ENCODE peak calls at places on chromosomes 12 and 14, in four cellular contexts. One of them, this sample, is unnamed.

GRCh38 chr12:3116106-3116898 is 39.1 kb downstream of the TSPAN9 start:
- DNase-seq in mucosa of descending colon: no peak
- DNase-seq in GM20000: no peak
- DNase-seq in cardiac fibroblast: no peak
- DNase-seq in this sample: no peak

GRCh38 chr14:100453930-100454329 is 130.8 kb downstream of the SLC25A47 start:
- DNase-seq in mucosa of descending colon: no peak
- DNase-seq in cardiac fibroblast: no peak
- DNase-seq in GM20000: no peak
- DNase-seq in this sample: no peak

GRCh38 chr12:119843100-119843499 is 34.0 kb downstream of the CIT start:
- DNase-seq in mucosa of descending colon: no peak
- DNase-seq in cardiac fibroblast: peak
- DNase-seq in GM20000: no peak
- DNase-seq in this sample: no peak

GRCh38 chr12:41419151-41419893 is 231.2 kb downstream of the PDZRN4 start:
- DNase-seq in cardiac fibroblast: no peak
- DNase-seq in mucosa of descending colon: no peak
- DNase-seq in GM20000: no peak
- DNase-seq in this sample: no peak

GRCh38 chr12:40632933-40633332 is 59.3 kb upstream of the CNTN1 start:
- DNase-seq in mucosa of descending colon: no peak
- DNase-seq in GM20000: no peak
- DNase-seq in cardiac fibroblast: no peak
- DNase-seq in this sample: no peak

GRCh38 chr12:27685274-27685673 is 11.0 kb upstream of the REP15 start:
- DNase-seq in mucosa of descending colon: no peak
- DNase-seq in GM20000: no peak
- DNase-seq in cardiac fibroblast: no peak
- DNase-seq in this sample: no peak

GRCh38 chr12:7069386-7069785 is 8.9 kb downstream of the C1S start:
- DNase-seq in GM20000: no peak
- DNase-seq in cardiac fibroblast: no peak
- DNase-seq in mucosa of descending colon: no peak
- DNase-seq in this sample: no peak

GRCh38 chr14:88296343-88296742 is 26.7 kb downstream of the KCNK10 start:
- DNase-seq in mucosa of descending colon: no peak
- DNase-seq in GM20000: no peak
- DNase-seq in cardiac fibroblast: no peak
- DNase-seq in this sample: no peak

GRCh38 chr12:47870175-47870781 is 34.5 kb downstream of the VDR start:
- DNase-seq in mucosa of descending colon: no peak
- DNase-seq in cardiac fibroblast: peak
- DNase-seq in GM20000: no peak
- DNase-seq in this sample: peak

GRCh38 chr12:50167026-50167742 is at the start of gene CERS5:
- DNase-seq in cardiac fibroblast: peak
- DNase-seq in mucosa of descending colon: peak
- DNase-seq in GM20000: peak
- DNase-seq in this sample: peak
- TF ChIP-seq CTCF in cardiac fibroblast: no peak
- TF ChIP-seq CTCF in mucosa of descending colon: peak
- TF ChIP-seq CTCF in GM20000: no peak
- TF ChIP-seq CTCF in this sample: peak

GRCh38 chr12:22544038-22544979 is at the start of gene C2CD5:
- DNase-seq in GM20000: peak
- DNase-seq in cardiac fibroblast: peak
- DNase-seq in mucosa of descending colon: peak
- DNase-seq in this sample: peak
- TF ChIP-seq CTCF in GM20000: peak
- TF ChIP-seq CTCF in cardiac fibroblast: peak
- TF ChIP-seq CTCF in mucosa of descending colon: peak
- TF ChIP-seq CTCF in this sample: peak

GRCh38 chr12:118282767-118283166 is 89.9 kb downstream of the TAOK3 start:
- DNase-seq in mucosa of descending colon: no peak
- DNase-seq in GM20000: no peak
- DNase-seq in cardiac fibroblast: no peak
- DNase-seq in this sample: no peak
- TF ChIP-seq CTCF in mucosa of descending colon: no peak
- TF ChIP-seq CTCF in GM20000: no peak
- TF ChIP-seq CTCF in cardiac fibroblast: no peak
- TF ChIP-seq CTCF in this sample: no peak

DNA sequence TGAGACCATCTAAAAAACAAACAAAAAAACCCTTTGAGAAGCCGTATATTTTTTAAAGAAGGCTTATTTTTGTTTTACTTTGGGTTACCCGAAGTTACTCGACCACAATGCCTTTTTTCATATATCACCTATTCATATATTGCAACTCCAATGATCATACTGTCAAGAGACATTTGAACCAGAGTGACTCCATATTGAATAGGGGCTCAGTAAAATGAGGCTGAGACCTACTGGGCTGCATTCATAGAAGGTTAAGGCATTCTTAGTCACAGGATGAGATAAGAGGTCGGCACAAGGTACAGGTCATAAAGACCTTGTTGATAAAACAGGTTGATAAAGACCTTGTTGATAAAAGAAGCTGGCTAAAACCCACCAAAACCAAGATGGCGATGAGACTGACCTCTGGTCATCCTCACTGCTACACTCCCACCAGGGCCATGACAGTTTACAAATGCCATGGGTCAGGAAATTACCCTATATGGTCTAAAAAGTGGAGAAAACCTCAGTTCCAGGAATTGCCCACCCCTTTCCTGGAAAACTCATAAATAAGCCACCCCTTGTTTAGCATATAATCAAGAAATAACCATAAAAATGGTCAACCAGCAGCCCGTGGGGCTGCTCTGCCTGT is 50.0 kb upstream of the PKP2 start:
- DNase-seq in GM20000: no peak
- DNase-seq in cardiac fibroblast: no peak
- DNase-seq in mucosa of descending colon: no peak
- DNase-seq in this sample: no peak
- TF ChIP-seq CTCF in GM20000: no peak
- TF ChIP-seq CTCF in cardiac fibroblast: no peak
- TF ChIP-seq CTCF in mucosa of descending colon: no peak
- TF ChIP-seq CTCF in this sample: no peak

DNA sequence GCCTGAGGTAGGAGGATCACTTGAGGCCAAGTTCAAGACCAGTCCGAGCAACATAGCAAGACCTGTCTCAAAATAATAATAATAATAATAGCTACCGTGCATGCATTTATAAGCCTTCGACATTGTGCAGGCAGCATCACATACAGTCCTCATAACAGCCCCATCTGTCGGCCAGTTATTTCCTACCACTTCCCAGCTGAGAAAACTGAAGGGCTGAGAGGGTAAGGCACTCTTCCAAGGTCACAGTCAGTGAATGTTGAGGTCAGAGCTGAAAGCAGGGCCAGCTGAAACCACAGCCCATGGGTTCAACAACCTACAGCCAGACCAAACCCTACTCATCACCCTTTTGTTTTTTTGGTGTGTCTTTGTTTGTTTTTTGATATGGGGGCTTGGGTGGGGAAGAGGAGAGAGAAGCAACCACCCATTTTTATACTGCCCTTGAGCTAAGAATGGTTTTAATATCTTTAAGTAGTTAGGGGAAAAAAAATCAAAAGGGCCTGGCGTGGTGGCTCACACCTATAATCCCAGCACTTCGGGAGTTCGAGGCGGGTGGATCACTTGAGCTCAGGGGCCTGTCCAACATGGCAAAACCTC is 16.8 kb upstream of the ITPK1 start:
- DNase-seq in GM20000: peak
- DNase-seq in cardiac fibroblast: peak
- DNase-seq in mucosa of descending colon: no peak
- DNase-seq in this sample: peak
- TF ChIP-seq CTCF in GM20000: peak
- TF ChIP-seq CTCF in cardiac fibroblast: peak
- TF ChIP-seq CTCF in mucosa of descending colon: peak
- TF ChIP-seq CTCF in this sample: peak

GRCh38 chr12:21248679-21249078 is 86.0 kb downstream of the SLCO1A2 start:
- DNase-seq in cardiac fibroblast: peak
- DNase-seq in mucosa of descending colon: no peak
- DNase-seq in GM20000: no peak
- DNase-seq in this sample: no peak
- TF ChIP-seq CTCF in cardiac fibroblast: peak
- TF ChIP-seq CTCF in mucosa of descending colon: no peak
- TF ChIP-seq CTCF in GM20000: no peak
- TF ChIP-seq CTCF in this sample: peak